ENCODE peak calls at places on chromosomes 11 and 22, in four cellular contexts. V is H9, D is IMR-90, M is H1. L is an unnamed sample.

GRCh38 chr11:104813532-104813931 is 84.7 kb downstream of the CASP12 start:
- DNase-seq in V (no peak), D (no peak), M (no peak), L (peak; percentile 62)

GRCh38 chr11:59145534-59145933 is 2.9 kb downstream of the FAM111A start:
- DNase-seq in V (no peak), D (peak; percentile 64), M (no peak), L (no peak)

GRCh38 chr22:47290706-47291430 is 528.4 kb downstream of the TBC1D22A start:
- DNase-seq in V (peak; percentile 9), D (no peak), M (no peak), L (no peak)

GRCh38 chr22:30210235-30210831 is 36.2 kb downstream of the LIF start:
- DNase-seq in V (peak; percentile 54), D (peak; percentile 80), M (no peak), L (peak; percentile 43)

GRCh38 chr11:86637976-86638375 is 34.4 kb downstream of the ME3 start:
- DNase-seq in V (no peak), D (peak; percentile 49), M (no peak), L (no peak)

GRCh38 chr11:126114486-126115252 is 52.0 kb upstream of the CDON start:
- DNase-seq in V (no peak), D (peak; percentile 21), M (no peak), L (no peak)

GRCh38 chr11:69912911-69913451 is 93.8 kb upstream of the FGF3 start:
- DNase-seq in V (peak; percentile 46), D (peak; percentile 20), M (no peak), L (no peak)

GRCh38 chr11:69848196-69848595 is 29.0 kb upstream of the FGF3 start:
- DNase-seq in V (no peak), D (peak; percentile 32), M (no peak), L (no peak)

GRCh38 chr11:89184021-89184420 is 6.3 kb downstream of the TYR start:
- DNase-seq in V (no peak), D (peak; percentile 55), M (no peak), L (no peak)

GRCh38 chr11:17600316-17601205 is 53.5 kb downstream of the OTOG start:
- DNase-seq in V (no peak), D (no peak), M (no peak), L (peak; percentile 30)

GRCh38 chr11:130634981-130635473 is 186.6 kb downstream of the ADAMTS15 start:
- DNase-seq in V (no peak), D (peak; percentile 81), M (no peak), L (peak; percentile 54)

GRCh38 chr22:44129614-44129976 is 51.1 kb upstream of the PARVG start:
- DNase-seq in V (no peak), D (peak; percentile 56), M (no peak), L (peak; percentile 47)

GRCh38 chr22:49551897-49552659 is 275.6 kb downstream of the BRD1 start:
- DNase-seq in V (no peak), D (no peak), M (no peak), L (no peak)

GRCh38 chr11:63537293-63538101 is 889 bp downstream of the PLAAT4 start:
- DNase-seq in V (no peak), D (peak; percentile 4), M (no peak), L (no peak)

GRCh38 chr11:132312616-132313210 is 942.3 kb downstream of the NTM start:
- DNase-seq in V (peak; percentile 69), D (peak; percentile 46), M (peak; percentile 23), L (peak; percentile 76)

GRCh38 chr22:26273011-26273675 is 103.9 kb downstream of the SEZ6L start:
- DNase-seq in V (no peak), D (no peak), M (no peak), L (no peak)

GRCh38 chr11:128552783-128553661 is 34.3 kb downstream of the ETS1 start:
- DNase-seq in V (no peak), D (peak; percentile 87), M (no peak), L (no peak)

GRCh38 chr22:42553475-42554361 is at the start of gene SERHL2:
- DNase-seq in V (peak; percentile 98), D (peak; percentile 55), M (peak; percentile 31), L (peak; percentile 90)

GRCh38 chr22:49302530-49302929 is 525.1 kb downstream of the BRD1 start:
- DNase-seq in V (peak; percentile 15), D (no peak), M (no peak), L (no peak)

GRCh38 chr22:30826670-30827355 is 132.1 kb downstream of the OSBP2 start:
- DNase-seq in V (no peak), D (no peak), M (no peak), L (no peak)

GRCh38 chr11:63805844-63806415 is 7.3 kb upstream of the SPINDOC start:
- DNase-seq in V (no peak), D (no peak), M (no peak), L (peak; percentile 76)

GRCh38 chr11:113286509-113287497 is 27.6 kb upstream of the TTC12 start:
- DNase-seq in V (no peak), D (no peak), M (no peak), L (no peak)

GRCh38 chr22:50621491-50621880 is 6.5 kb downstream of the ARSA start:
- DNase-seq in V (peak; percentile 18), D (no peak), M (no peak), L (no peak)

GRCh38 chr11:118476676-118477075 is 40.4 kb downstream of the KMT2A start:
- DNase-seq in V (no peak), D (no peak), M (no peak), L (no peak)

GRCh38 chr11:65646921-65647701 is 9.2 kb downstream of the SIPA1 start:
- DNase-seq in V (peak; percentile 83), D (no peak), M (no peak), L (peak; percentile 51)

GRCh38 chr22:28012811-28013460 is 93.9 kb upstream of the PITPNB start:
- DNase-seq in V (no peak), D (no peak), M (no peak), L (no peak)

GRCh38 chr11:103609117-103610066 is 427.0 kb upstream of the DDI1 start:
- DNase-seq in V (peak; percentile 48), D (peak; percentile 96), M (no peak), L (peak; percentile 94)

GRCh38 chr11:78192911-78193341 is 4.2 kb downstream of the USP35 start:
- DNase-seq in V (no peak), D (no peak), M (no peak), L (no peak)

GRCh38 chr11:64060861-64061444 is 25.2 kb downstream of the FLRT1 start:
- DNase-seq in V (peak; percentile 73), D (no peak), M (no peak), L (peak; percentile 64)

GRCh38 chr11:68431984-68432600 is 28.5 kb upstream of the PPP6R3 start:
- DNase-seq in V (no peak), D (no peak), M (no peak), L (no peak)

GRCh38 chr11:68430801-68431200 is 29.8 kb upstream of the PPP6R3 start:
- DNase-seq in V (no peak), D (no peak), M (no peak), L (no peak)

GRCh38 chr11:68436162-68436888 is 24.2 kb upstream of the PPP6R3 start:
- DNase-seq in V (no peak), D (no peak), M (no peak), L (no peak)

GRCh38 chr11:68432874-68433273 is 27.7 kb upstream of the PPP6R3 start:
- DNase-seq in V (no peak), D (no peak), M (no peak), L (no peak)

DNA sequence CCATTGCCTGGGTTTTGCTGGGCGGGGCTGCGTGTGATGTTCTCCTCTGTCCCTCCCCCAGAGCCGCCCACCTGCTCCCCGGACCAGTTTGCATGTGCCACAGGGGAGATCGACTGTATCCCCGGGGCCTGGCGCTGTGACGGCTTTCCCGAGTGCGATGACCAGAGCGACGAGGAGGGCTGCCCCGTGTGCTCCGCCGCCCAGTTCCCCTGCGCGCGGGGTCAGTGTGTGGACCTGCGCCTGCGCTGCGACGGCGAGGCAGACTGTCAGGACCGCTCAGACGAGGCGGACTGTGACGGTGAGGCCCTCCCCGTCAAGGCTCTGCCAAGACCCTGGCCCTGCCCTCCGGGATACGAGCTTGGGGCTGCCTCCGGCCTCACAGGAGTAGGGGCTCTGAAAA is 27.0 kb upstream of the PPP6R3 start:
- DNase-seq in V (no peak), D (no peak), M (no peak), L (no peak)
- H3K23ac ChIP-seq in V (no peak overlapping the region), D (no peak overlapping the region), M (no peak overlapping the region), L (no peak overlapping the region)

GRCh38 chr11:71485466-71485865 is 32.5 kb downstream of the NADSYN1 start:
- DNase-seq in V (no peak), D (no peak), M (no peak), L (no peak)
- H4K8ac ChIP-seq in V (no peak overlapping the region), D (no peak overlapping the region), M (no peak overlapping the region), L (no peak overlapping the region)

GRCh38 chr11:73623651-73624050 is 22.7 kb upstream of the PLEKHB1 start:
- DNase-seq in V (no peak), D (no peak), M (no peak), L (no peak)
- H3K56ac ChIP-seq in V (no peak overlapping the region), D (no peak overlapping the region), M (no peak overlapping the region), L (no peak overlapping the region)

GRCh38 chr22:20133930-20134549 is 2.4 kb downstream of the ZDHHC8 start:
- DNase-seq in V (no peak), D (no peak), M (no peak), L (no peak)
- H3K23ac ChIP-seq in V (no peak overlapping the region), D (no peak overlapping the region), M (no peak overlapping the region), L (no peak overlapping the region)

GRCh38 chr22:22167791-22168189 is 76.8 kb upstream of the VPREB1 start:
- DNase-seq in V (no peak), D (no peak), M (no peak), L (no peak)
- H4K8ac ChIP-seq in V (no peak overlapping the region), D (no peak overlapping the region), M (no peak overlapping the region), L (no peak overlapping the region)

GRCh38 chr11:119739021-119739703 is 10.2 kb upstream of the NECTIN1 start:
- DNase-seq in V (no peak), D (no peak), M (no peak), L (no peak)

GRCh38 chr11:119737678-119738439 is 8.9 kb upstream of the NECTIN1 start:
- DNase-seq in V (no peak), D (no peak), M (no peak), L (no peak)

GRCh38 chr11:119730789-119731386 is 1.9 kb upstream of the NECTIN1 start:
- DNase-seq in V (no peak), D (no peak), M (no peak), L (no peak)

GRCh38 chr11:119730347-119730613 is 1.3 kb upstream of the NECTIN1 start:
- DNase-seq in V (no peak), D (no peak), M (no peak), L (no peak)

GRCh38 chr11:119734788-119735187 is 5.8 kb upstream of the NECTIN1 start:
- DNase-seq in V (no peak), D (no peak), M (no peak), L (no peak)
- H3K56ac ChIP-seq in V (no peak overlapping the region), D (no peak overlapping the region), M (no peak overlapping the region), L (no peak overlapping the region)

GRCh38 chr11:911890-912219 is 1.2 kb upstream of the CHID1 start:
- DNase-seq in V (no peak), D (no peak), M (no peak), L (no peak)
- H3K23ac ChIP-seq in V (no peak overlapping the region), D (peak overlapping the region; percentile 79), M (no peak overlapping the region), L (no peak overlapping the region)

L was measured in mesendoderm.